ENCODE peak calls at places on chromosomes 11 and 22, in eight cellular contexts. One of them, this sample, is unnamed.

GRCh38 chr11:85595285-85595884 is 31.8 kb downstream of the DLG2 start:
- DNase-seq in fibroblast of lung: peak; percentile 43
- DNase-seq in CD8-positive, alpha-beta T cell: no peak
- DNase-seq in sigmoid colon: no peak
- DNase-seq in A549: peak; percentile 62
- DNase-seq in cardiac muscle cell: peak; percentile 45
- DNase-seq in K562: peak; percentile 46
- DNase-seq in lung: no peak
- DNase-seq in this sample: no peak

GRCh38 chr22:25054943-25055511 is 102.5 kb downstream of the KIAA1671 start:
- DNase-seq in fibroblast of lung: peak; percentile 13
- DNase-seq in CD8-positive, alpha-beta T cell: no peak
- DNase-seq in sigmoid colon: no peak
- DNase-seq in A549: no peak
- DNase-seq in cardiac muscle cell: no peak
- DNase-seq in K562: no peak
- DNase-seq in lung: no peak
- DNase-seq in this sample: no peak

GRCh38 chr22:19852177-19852781 is 2.4 kb downstream of the GNB1L start:
- DNase-seq in fibroblast of lung: no peak
- DNase-seq in CD8-positive, alpha-beta T cell: no peak
- DNase-seq in sigmoid colon: peak; percentile 69
- DNase-seq in A549: no peak
- DNase-seq in cardiac muscle cell: no peak
- DNase-seq in K562: no peak
- DNase-seq in lung: peak; percentile 29
- DNase-seq in this sample: peak; percentile 60

GRCh38 chr22:18994056-18994455 is 58.0 kb upstream of the PRODH start:
- DNase-seq in fibroblast of lung: no peak
- DNase-seq in CD8-positive, alpha-beta T cell: no peak
- DNase-seq in sigmoid colon: no peak
- DNase-seq in A549: no peak
- DNase-seq in cardiac muscle cell: no peak
- DNase-seq in K562: no peak
- DNase-seq in lung: no peak
- DNase-seq in this sample: no peak

GRCh38 chr11:112255075-112255739 is 5.5 kb downstream of the PLET1 start:
- DNase-seq in fibroblast of lung: peak; percentile 90
- DNase-seq in CD8-positive, alpha-beta T cell: no peak
- DNase-seq in sigmoid colon: no peak
- DNase-seq in A549: no peak
- DNase-seq in cardiac muscle cell: no peak
- DNase-seq in K562: peak; percentile 26
- DNase-seq in lung: no peak
- DNase-seq in this sample: no peak

GRCh38 chr11:99020324-99021225 is at the start of gene CNTN5:
- DNase-seq in fibroblast of lung: peak; percentile 20
- DNase-seq in CD8-positive, alpha-beta T cell: no peak
- DNase-seq in sigmoid colon: no peak
- DNase-seq in A549: peak; percentile 15
- DNase-seq in cardiac muscle cell: peak; percentile 87
- DNase-seq in K562: peak; percentile 21
- DNase-seq in lung: peak; percentile 35
- DNase-seq in this sample: peak; percentile 79

GRCh38 chr11:11441516-11441915 is 88.5 kb upstream of the CSNK2A3 start:
- DNase-seq in fibroblast of lung: no peak
- DNase-seq in CD8-positive, alpha-beta T cell: no peak
- DNase-seq in sigmoid colon: no peak
- DNase-seq in A549: no peak
- DNase-seq in cardiac muscle cell: no peak
- DNase-seq in K562: no peak
- DNase-seq in lung: no peak
- DNase-seq in this sample: no peak

GRCh38 chr11:7964873-7965272 is 374 bp downstream of the NLRP10 start:
- DNase-seq in fibroblast of lung: peak; percentile 75
- DNase-seq in CD8-positive, alpha-beta T cell: no peak
- DNase-seq in sigmoid colon: no peak
- DNase-seq in A549: no peak
- DNase-seq in cardiac muscle cell: no peak
- DNase-seq in K562: no peak
- DNase-seq in lung: no peak
- DNase-seq in this sample: no peak

GRCh38 chr22:16829985-16830384 is 4.8 kb upstream of the XKR3 start:
- DNase-seq in fibroblast of lung: no peak
- DNase-seq in CD8-positive, alpha-beta T cell: no peak
- DNase-seq in sigmoid colon: no peak
- DNase-seq in A549: no peak
- DNase-seq in cardiac muscle cell: no peak
- DNase-seq in K562: no peak
- DNase-seq in lung: no peak
- DNase-seq in this sample: no peak

GRCh38 chr11:5380740-5381342 is 2.8 kb upstream of the OR51M1 start:
- DNase-seq in fibroblast of lung: peak; percentile 49
- DNase-seq in CD8-positive, alpha-beta T cell: no peak
- DNase-seq in sigmoid colon: no peak
- DNase-seq in A549: peak; percentile 63
- DNase-seq in cardiac muscle cell: peak; percentile 81
- DNase-seq in K562: peak; percentile 53
- DNase-seq in lung: peak; percentile 47
- DNase-seq in this sample: no peak

GRCh38 chr11:128392259-128392658 is 195.1 kb downstream of the ETS1 start:
- DNase-seq in fibroblast of lung: no peak
- DNase-seq in CD8-positive, alpha-beta T cell: no peak
- DNase-seq in sigmoid colon: no peak
- DNase-seq in A549: no peak
- DNase-seq in cardiac muscle cell: peak; percentile 40
- DNase-seq in K562: no peak
- DNase-seq in lung: no peak
- DNase-seq in this sample: no peak

GRCh38 chr11:20443596-20443995 is 56.1 kb downstream of the PRMT3 start:
- DNase-seq in fibroblast of lung: peak; percentile 5
- DNase-seq in CD8-positive, alpha-beta T cell: no peak
- DNase-seq in sigmoid colon: no peak
- DNase-seq in A549: peak; percentile 38
- DNase-seq in cardiac muscle cell: peak; percentile 12
- DNase-seq in K562: peak; percentile 24
- DNase-seq in lung: no peak
- DNase-seq in this sample: no peak

GRCh38 chr11:86249307-86250098 is 5.0 kb downstream of the EED start:
- DNase-seq in fibroblast of lung: no peak
- DNase-seq in CD8-positive, alpha-beta T cell: no peak
- DNase-seq in sigmoid colon: no peak
- DNase-seq in A549: no peak
- DNase-seq in cardiac muscle cell: no peak
- DNase-seq in K562: no peak
- DNase-seq in lung: no peak
- DNase-seq in this sample: no peak

GRCh38 chr11:4826425-4826824 is 5.3 kb downstream of the OR51F2 start:
- DNase-seq in fibroblast of lung: peak; percentile 12
- DNase-seq in CD8-positive, alpha-beta T cell: no peak
- DNase-seq in sigmoid colon: no peak
- DNase-seq in A549: no peak
- DNase-seq in cardiac muscle cell: no peak
- DNase-seq in K562: no peak
- DNase-seq in lung: no peak
- DNase-seq in this sample: no peak

GRCh38 chr11:116640641-116641402 is 132.0 kb downstream of the BUD13 start:
- DNase-seq in fibroblast of lung: no peak
- DNase-seq in CD8-positive, alpha-beta T cell: no peak
- DNase-seq in sigmoid colon: no peak
- DNase-seq in A549: no peak
- DNase-seq in cardiac muscle cell: no peak
- DNase-seq in K562: no peak
- DNase-seq in lung: no peak
- DNase-seq in this sample: no peak

GRCh38 chr11:65546217-65546958 is 11.8 kb downstream of the LTBP3 start:
- DNase-seq in fibroblast of lung: no peak
- DNase-seq in CD8-positive, alpha-beta T cell: peak; percentile 97
- DNase-seq in sigmoid colon: peak; percentile 90
- DNase-seq in A549: peak; percentile 55
- DNase-seq in cardiac muscle cell: peak; percentile 91
- DNase-seq in K562: peak; percentile 98
- DNase-seq in lung: peak; percentile 95
- DNase-seq in this sample: peak; percentile 97

GRCh38 chr11:2203440-2204259 is 32.0 kb upstream of the TH start:
- DNase-seq in fibroblast of lung: no peak
- DNase-seq in CD8-positive, alpha-beta T cell: no peak
- DNase-seq in sigmoid colon: peak; percentile 50
- DNase-seq in A549: no peak
- DNase-seq in cardiac muscle cell: no peak
- DNase-seq in K562: no peak
- DNase-seq in lung: no peak
- DNase-seq in this sample: peak; percentile 76

GRCh38 chr22:23913661-23914353 is 19.6 kb downstream of the MIF start:
- DNase-seq in fibroblast of lung: peak; percentile 99
- DNase-seq in CD8-positive, alpha-beta T cell: peak; percentile 97
- DNase-seq in sigmoid colon: peak; percentile 100
- DNase-seq in A549: no peak
- DNase-seq in cardiac muscle cell: peak; percentile 98
- DNase-seq in K562: peak; percentile 90
- DNase-seq in lung: peak; percentile 100
- DNase-seq in this sample: peak; percentile 100

GRCh38 chr11:118885831-118886571 is 2.3 kb downstream of the CXCR5 start:
- DNase-seq in fibroblast of lung: no peak
- DNase-seq in CD8-positive, alpha-beta T cell: no peak
- DNase-seq in sigmoid colon: no peak
- DNase-seq in A549: no peak
- DNase-seq in cardiac muscle cell: no peak
- DNase-seq in K562: no peak
- DNase-seq in lung: no peak
- DNase-seq in this sample: no peak

GRCh38 chr11:69048718-69049489 is at the start of gene TPCN2:
- DNase-seq in fibroblast of lung: peak; percentile 94
- DNase-seq in CD8-positive, alpha-beta T cell: peak; percentile 79
- DNase-seq in sigmoid colon: peak; percentile 98
- DNase-seq in A549: peak; percentile 95
- DNase-seq in cardiac muscle cell: peak; percentile 99
- DNase-seq in K562: peak; percentile 99
- DNase-seq in lung: peak; percentile 91
- DNase-seq in this sample: peak; percentile 98
- H3K27ac ChIP-seq in fibroblast of lung: peak within 1 kb of the TSS; percentile 88
- H3K27ac ChIP-seq in CD8-positive, alpha-beta T cell: peak within 1 kb of the TSS; percentile 91
- H3K27ac ChIP-seq in sigmoid colon: peak within 1 kb of the TSS; percentile 98
- H3K27ac ChIP-seq in A549: peak within 1 kb of the TSS; percentile 92
- H3K27ac ChIP-seq in cardiac muscle cell: peak within 1 kb of the TSS; percentile 60
- H3K27ac ChIP-seq in K562: peak within 1 kb of the TSS; percentile 61
- H3K27ac ChIP-seq in lung: peak within 1 kb of the TSS; percentile 71
- H3K27ac ChIP-seq in this sample: peak within 1 kb of the TSS; percentile 70

GRCh38 chr22:47110817-47111443 is 348.5 kb downstream of the TBC1D22A start:
- DNase-seq in fibroblast of lung: peak; percentile 45
- DNase-seq in CD8-positive, alpha-beta T cell: no peak
- DNase-seq in sigmoid colon: no peak
- DNase-seq in A549: no peak
- DNase-seq in cardiac muscle cell: no peak
- DNase-seq in K562: no peak
- DNase-seq in lung: no peak
- DNase-seq in this sample: no peak
- H3K27ac ChIP-seq in fibroblast of lung: no peak overlapping the region
- H3K27ac ChIP-seq in CD8-positive, alpha-beta T cell: no peak overlapping the region
- H3K27ac ChIP-seq in sigmoid colon: no peak overlapping the region
- H3K27ac ChIP-seq in A549: no peak overlapping the region
- H3K27ac ChIP-seq in cardiac muscle cell: no peak overlapping the region
- H3K27ac ChIP-seq in K562: no peak overlapping the region
- H3K27ac ChIP-seq in lung: peak overlapping the region; percentile 1
- H3K27ac ChIP-seq in this sample: no peak overlapping the region

DNA sequence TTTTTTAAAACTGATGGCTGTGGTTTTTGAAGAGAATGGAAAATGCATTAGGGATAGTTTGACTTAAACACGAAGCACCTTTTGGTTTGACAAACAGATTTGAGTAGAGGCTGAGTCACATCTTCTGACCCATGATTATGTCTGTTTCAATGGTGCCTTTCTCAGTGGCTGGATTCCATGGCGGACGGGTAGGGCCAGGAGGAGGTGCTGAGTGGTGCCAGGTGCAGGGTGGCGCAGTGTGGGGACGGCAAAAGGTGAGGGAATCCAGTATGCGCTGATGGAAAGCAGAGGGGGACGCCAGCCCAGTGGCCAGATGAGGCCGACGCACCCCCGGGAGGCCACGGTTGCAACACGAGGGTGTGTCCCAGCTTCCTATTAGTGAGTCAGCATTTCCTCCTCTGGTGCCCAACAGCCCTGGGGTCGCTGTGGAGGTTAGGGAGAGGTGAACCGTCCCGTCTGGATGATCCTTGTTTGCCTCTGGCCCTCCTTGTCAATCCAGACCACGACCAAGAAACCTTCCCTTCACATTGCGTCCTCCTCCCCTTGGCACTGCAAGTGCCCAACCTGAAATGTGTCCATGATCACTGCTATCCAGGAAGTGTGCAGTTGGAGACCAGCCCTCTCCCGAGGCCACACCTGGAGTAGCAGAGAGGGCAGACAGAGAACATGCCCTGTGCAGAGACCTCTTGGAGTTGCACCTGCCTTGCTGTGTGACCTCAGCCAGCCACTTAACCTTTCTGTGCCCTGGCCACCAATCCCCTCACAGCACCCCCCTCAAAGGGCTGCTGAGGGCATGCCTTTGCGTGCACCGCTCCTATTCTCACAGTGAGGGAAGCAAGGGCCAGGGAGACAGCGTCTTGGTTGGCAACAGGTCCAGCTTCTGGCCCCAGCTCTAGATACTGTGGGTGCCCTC is 32.5 kb upstream of the ATXN10 start:
- DNase-seq in fibroblast of lung: peak; percentile 60
- DNase-seq in CD8-positive, alpha-beta T cell: no peak
- DNase-seq in sigmoid colon: peak; percentile 81
- DNase-seq in A549: peak; percentile 98
- DNase-seq in cardiac muscle cell: no peak
- DNase-seq in K562: peak; percentile 68
- DNase-seq in lung: peak; percentile 57
- DNase-seq in this sample: peak; percentile 90
- H3K27ac ChIP-seq in fibroblast of lung: no peak overlapping the region
- H3K27ac ChIP-seq in CD8-positive, alpha-beta T cell: no peak overlapping the region
- H3K27ac ChIP-seq in sigmoid colon: no peak overlapping the region
- H3K27ac ChIP-seq in A549: peak overlapping the region; percentile 100
- H3K27ac ChIP-seq in cardiac muscle cell: no peak overlapping the region
- H3K27ac ChIP-seq in K562: peak overlapping the region; percentile 35
- H3K27ac ChIP-seq in lung: peak overlapping the region; percentile 20
- H3K27ac ChIP-seq in this sample: no peak overlapping the region

GRCh38 chr11:130001491-130002351 is 914 bp downstream of the PRDM10 start:
- DNase-seq in fibroblast of lung: peak; percentile 28
- DNase-seq in CD8-positive, alpha-beta T cell: peak; percentile 10
- DNase-seq in sigmoid colon: peak; percentile 72
- DNase-seq in A549: peak; percentile 12
- DNase-seq in cardiac muscle cell: peak; percentile 47
- DNase-seq in K562: peak; percentile 44
- DNase-seq in lung: peak; percentile 38
- DNase-seq in this sample: peak; percentile 89

GRCh38 chr11:130000552-130001176 is 2.0 kb downstream of the PRDM10 start:
- DNase-seq in fibroblast of lung: no peak
- DNase-seq in CD8-positive, alpha-beta T cell: no peak
- DNase-seq in sigmoid colon: no peak
- DNase-seq in A549: no peak
- DNase-seq in cardiac muscle cell: no peak
- DNase-seq in K562: no peak
- DNase-seq in lung: no peak
- DNase-seq in this sample: no peak

GRCh38 chr11:130003717-130004001 is 1.0 kb upstream of the PRDM10 start:
- DNase-seq in fibroblast of lung: no peak
- DNase-seq in CD8-positive, alpha-beta T cell: no peak
- DNase-seq in sigmoid colon: no peak
- DNase-seq in A549: no peak
- DNase-seq in cardiac muscle cell: no peak
- DNase-seq in K562: no peak
- DNase-seq in lung: no peak
- DNase-seq in this sample: no peak

GRCh38 chr11:130002846-130003716 is 446 bp upstream of the PRDM10 start:
- DNase-seq in fibroblast of lung: peak; percentile 97
- DNase-seq in CD8-positive, alpha-beta T cell: peak; percentile 82
- DNase-seq in sigmoid colon: peak; percentile 98
- DNase-seq in A549: peak; percentile 95
- DNase-seq in cardiac muscle cell: peak; percentile 95
- DNase-seq in K562: peak; percentile 99
- DNase-seq in lung: peak; percentile 94
- DNase-seq in this sample: peak; percentile 98

GRCh38 chr11:130002352-130002845 is at the start of gene PRDM10:
- DNase-seq in fibroblast of lung: peak; percentile 91
- DNase-seq in CD8-positive, alpha-beta T cell: peak; percentile 89
- DNase-seq in sigmoid colon: peak; percentile 96
- DNase-seq in A549: peak; percentile 91
- DNase-seq in cardiac muscle cell: peak; percentile 92
- DNase-seq in K562: peak; percentile 96
- DNase-seq in lung: peak; percentile 93
- DNase-seq in this sample: peak; percentile 97
- H3K27ac ChIP-seq in fibroblast of lung: peak within 1 kb of the TSS; percentile 100
- H3K27ac ChIP-seq in CD8-positive, alpha-beta T cell: peak within 1 kb of the TSS; percentile 99
- H3K27ac ChIP-seq in sigmoid colon: peak within 1 kb of the TSS; percentile 97
- H3K27ac ChIP-seq in A549: peak within 1 kb of the TSS; percentile 100
- H3K27ac ChIP-seq in cardiac muscle cell: peak within 1 kb of the TSS; percentile 98
- H3K27ac ChIP-seq in K562: peak within 1 kb of the TSS; percentile 100
- H3K27ac ChIP-seq in lung: peak within 1 kb of the TSS; percentile 99
- H3K27ac ChIP-seq in this sample: peak within 1 kb of the TSS; percentile 99